ENCODE peak calls at places on chromosome 5, in eight cellular contexts. W is H1, T is psoas muscle, K is pancreas, V is right cardiac atrium, Q is tibial nerve, A is cardiac muscle cell, D is heart left ventricle. Z is an unnamed sample. For H3K4me1, the result is how much of the 10 kb centered on the place peaks cover.

GRCh38 chr5:83227611-83228010 is 150.3 kb downstream of the XRCC4 start:
- DNase-seq in V (no peak), D (no peak), Q (no peak), A (no peak), W (no peak), T (no peak), K (no peak), Z (no peak)

GRCh38 chr5:169299146-169299545 is 1.8 kb downstream of the SLIT3 start:
- DNase-seq in T (no peak), D (no peak), K (no peak), V (no peak), Q (no peak), W (no peak), A (no peak), Z (no peak)

GRCh38 chr5:178595145-178595544 is 5.0 kb upstream of the COL23A1 start:
- DNase-seq in W (no peak), T (no peak), D (no peak), K (no peak), Q (no peak), V (no peak), A (no peak), Z (no peak)

GRCh38 chr5:108216890-108217289 is 165.0 kb downstream of the FBXL17 start:
- DNase-seq in W (no peak), V (no peak), A (no peak), K (no peak), D (peak), Q (no peak), T (no peak), Z (no peak)

GRCh38 chr5:132771559-132771998 is 5.5 kb downstream of the SEPTIN8 start:
- DNase-seq in D (peak), Q (no peak), T (no peak), A (peak), V (peak), W (no peak), K (no peak), Z (no peak)

GRCh38 chr5:132342291-132343180 is 27.0 kb upstream of the SLC22A5 start:
- DNase-seq in Q (no peak), W (no peak), K (no peak), A (no peak), T (no peak), V (no peak), D (no peak), Z (no peak)

GRCh38 chr5:76104027-76104426 is 20.8 kb downstream of the SV2C start:
- DNase-seq in K (peak), D (no peak), A (peak), T (no peak), V (no peak), W (peak), Q (no peak), Z (no peak)

GRCh38 chr5:39020465-39020864 is 53.7 kb downstream of the RICTOR start:
- DNase-seq in W (no peak), Q (no peak), A (no peak), D (no peak), V (no peak), K (no peak), T (no peak), Z (no peak)

GRCh38 chr5:167800405-167800804 is 491.0 kb upstream of the WWC1 start:
- DNase-seq in W (no peak), T (no peak), V (no peak), K (no peak), D (no peak), Q (no peak), A (no peak), Z (no peak)

GRCh38 chr5:113147088-113147487 is 170.5 kb downstream of the DCP2 start:
- DNase-seq in T (no peak), Q (no peak), K (no peak), A (no peak), D (no peak), V (no peak), W (no peak), Z (no peak)

GRCh38 chr5:149455889-149456409 is 76.9 kb upstream of the IL17B start:
- DNase-seq in W (no peak), T (peak), K (no peak), A (no peak), D (peak), V (peak), Q (no peak), Z (no peak)

GRCh38 chr5:75465480-75465879 is 45.9 kb downstream of the CERT1 start:
- DNase-seq in T (no peak), A (peak), D (no peak), V (no peak), Q (no peak), K (no peak), W (no peak), Z (no peak)

GRCh38 chr5:144139586-144139985 is 30.9 kb downstream of the YIPF5 start:
- DNase-seq in A (no peak), V (no peak), Q (peak), K (no peak), T (no peak), D (no peak), W (no peak), Z (no peak)

GRCh38 chr5:84487963-84488362 is 103.3 kb upstream of the EDIL3 start:
- DNase-seq in W (no peak), T (no peak), D (peak), A (no peak), Q (peak), K (no peak), V (peak), Z (no peak)

GRCh38 chr5:28580616-28581015 is 1542.2 kb upstream of the CDH9 start:
- DNase-seq in W (no peak), K (no peak), T (no peak), Q (no peak), A (no peak), V (no peak), D (no peak), Z (no peak)

GRCh38 chr5:150517272-150518152 is 9.6 kb downstream of the NDST1 start:
- DNase-seq in W (no peak), D (peak), K (peak), Q (no peak), T (peak), A (no peak), V (peak), Z (peak)

GRCh38 chr5:91373600-91373999 is 9.5 kb downstream of the ARRDC3 start:
- DNase-seq in D (no peak), V (no peak), W (no peak), A (peak), Q (no peak), T (no peak), K (no peak), Z (no peak)

GRCh38 chr5:91367374-91367773 is 15.7 kb downstream of the ARRDC3 start:
- DNase-seq in Q (no peak), K (no peak), D (no peak), V (no peak), A (no peak), T (no peak), W (no peak), Z (no peak)

GRCh38 chr5:91369480-91369879 is 13.6 kb downstream of the ARRDC3 start:
- DNase-seq in D (no peak), K (no peak), V (no peak), Q (no peak), A (no peak), W (no peak), T (no peak), Z (no peak)

GRCh38 chr5:91367908-91368648 is 15.0 kb downstream of the ARRDC3 start:
- DNase-seq in Q (no peak), T (no peak), W (no peak), K (no peak), V (no peak), A (no peak), D (no peak), Z (no peak)

DNA sequence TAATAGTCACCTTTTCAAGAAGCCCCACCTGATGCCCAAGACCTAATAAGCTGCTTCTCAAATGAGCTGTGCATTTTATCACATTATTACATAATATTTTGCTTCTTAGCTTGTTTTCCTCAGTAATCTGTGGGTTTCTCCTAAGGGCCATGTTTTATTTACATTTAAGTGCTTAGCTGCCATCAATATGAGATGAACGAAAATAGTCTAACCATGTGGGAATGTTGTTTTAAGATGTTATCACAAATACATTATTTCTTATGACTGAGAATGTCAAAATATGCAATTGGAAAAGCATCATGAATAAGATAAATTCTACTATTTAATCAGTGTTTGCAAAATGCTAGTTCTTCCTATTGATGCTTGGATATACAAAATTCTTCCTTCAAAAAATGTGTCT is 10.1 kb downstream of the ARRDC3 start:
- DNase-seq in T (no peak), V (no peak), K (no peak), W (no peak), A (no peak), D (no peak), Q (no peak), Z (no peak)
- H3K4me1 ChIP-seq in T (half or more), V (under half), K (under half), W (under half), A (under half), D (under half), Q (under half), Z (half or more)

GRCh38 chr5:158303261-158303660 is 444.3 kb upstream of the CLINT1 start:
- DNase-seq in K (no peak), D (no peak), A (no peak), W (no peak), Q (no peak), T (no peak), V (no peak), Z (no peak)

GRCh38 chr5:158301186-158301585 is 442.2 kb upstream of the CLINT1 start:
- DNase-seq in T (no peak), K (no peak), W (no peak), D (no peak), Q (no peak), V (no peak), A (no peak), Z (no peak)

GRCh38 chr5:158302029-158302428 is 443.1 kb upstream of the CLINT1 start:
- DNase-seq in T (no peak), D (no peak), W (no peak), V (no peak), A (no peak), K (no peak), Q (no peak), Z (no peak)

DNA sequence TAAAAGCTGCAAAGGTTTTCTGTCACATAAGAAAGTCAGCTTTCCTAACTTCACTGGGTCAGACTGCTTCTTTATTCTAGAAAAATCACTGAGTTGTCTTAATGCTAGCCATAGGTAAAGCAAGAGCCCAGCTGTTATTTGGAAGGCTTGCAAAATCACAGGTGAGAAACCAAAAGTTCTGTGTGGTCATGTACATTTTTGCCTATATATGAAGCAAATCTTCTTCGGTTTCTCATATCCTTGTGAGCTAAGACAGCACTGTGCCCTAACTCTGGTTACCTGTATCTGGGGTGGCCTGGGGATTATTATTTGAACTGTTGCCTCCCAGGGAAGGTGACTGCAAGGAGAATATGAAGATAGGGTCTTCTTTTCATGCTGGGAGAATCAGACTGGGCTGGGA is 444.9 kb upstream of the CLINT1 start:
- DNase-seq in T (no peak), V (no peak), K (no peak), A (no peak), D (no peak), Q (no peak), W (no peak), Z (no peak)
- H3K4me3 ChIP-seq in T (no peak), V (no peak), K (no peak), A (no peak), D (no peak), Q (no peak), W (no peak), Z (no peak)

GRCh38 chr5:135295852-135296251 is 103.2 kb downstream of the MACROH2A1 start:
- DNase-seq in A (no peak), K (no peak), T (no peak), W (no peak), V (no peak), D (no peak), Q (no peak), Z (no peak)
- H3K4me1 ChIP-seq in A (under half), K (under half), T (under half), W (under half), V (under half), D (under half), Q (under half), Z (under half)

DNA sequence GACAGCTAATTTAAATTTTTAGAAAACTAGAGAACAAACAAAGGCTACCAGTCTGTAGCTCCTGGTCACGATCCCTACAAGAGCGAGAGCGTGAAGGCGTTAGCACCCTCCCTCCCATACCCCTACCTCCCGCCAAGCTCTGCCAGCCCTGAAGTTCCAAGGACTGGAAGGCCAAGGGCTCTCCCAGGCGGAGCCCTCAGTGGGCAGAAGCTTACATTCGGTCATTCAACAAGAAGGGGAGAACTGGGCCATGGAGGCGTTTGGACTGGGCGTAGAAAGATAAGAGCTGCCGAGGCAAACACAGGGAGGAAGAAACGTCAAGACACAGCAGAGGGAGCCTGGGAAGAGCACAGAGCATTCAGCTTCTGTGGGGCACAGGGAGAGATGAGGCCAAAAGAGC is 3.0 kb downstream of the MXD3 start:
- DNase-seq in Q (no peak), W (no peak), V (no peak), D (peak), A (no peak), T (no peak), K (no peak), Z (no peak)
- H3K4me3 ChIP-seq in Q (no peak), W (no peak), V (no peak), D (no peak), A (no peak), T (no peak), K (no peak), Z (no peak)

GRCh38 chr5:95937607-95938152 is 24.0 kb downstream of the ELL2 start:
- DNase-seq in V (no peak), D (no peak), T (no peak), K (no peak), A (no peak), W (no peak), Q (no peak), Z (no peak)

GRCh38 chr5:95939465-95939864 is 22.2 kb downstream of the ELL2 start:
- DNase-seq in V (no peak), T (no peak), Q (no peak), A (no peak), D (no peak), K (no peak), W (no peak), Z (no peak)

GRCh38 chr5:95938355-95938754 is 23.3 kb downstream of the ELL2 start:
- DNase-seq in D (no peak), T (no peak), A (no peak), V (no peak), K (no peak), Q (no peak), W (no peak), Z (no peak)

GRCh38 chr5:95936812-95937397 is 24.7 kb downstream of the ELL2 start:
- DNase-seq in A (no peak), W (no peak), V (no peak), K (no peak), T (no peak), Q (no peak), D (no peak), Z (no peak)

GRCh38 chr5:95938766-95939165 is 22.9 kb downstream of the ELL2 start:
- DNase-seq in Q (no peak), A (no peak), V (no peak), T (no peak), D (no peak), W (no peak), K (no peak), Z (no peak)
- H3K4me1 ChIP-seq in Q (under half), A (under half), V (under half), T (under half), D (under half), W (under half), K (under half), Z (under half)